ENCODE peak calls at places on chromosome 6, in seven cellular contexts. Y, F, I, P, T, X and D are unnamed samples.
A peak's percentile ranks its signal among the peaks of the same experiment; 100 is the strongest.

GRCh38 chr6:76852776-76853175 is 610.5 kb downstream of the HTR1B start:
- DNase-seq in Y (peak; percentile 63), F (no peak), I (peak; percentile 26), P (no peak), T (no peak), X (no peak), D (no peak)

GRCh38 chr6:134317471-134318131 is at the start of gene SGK1:
- DNase-seq in Y (no peak), F (no peak), I (peak; percentile 67), P (no peak), T (no peak), X (peak; percentile 72), D (peak; percentile 5)

GRCh38 chr6:97462031-97462430 is 179.0 kb upstream of the MMS22L start:
- DNase-seq in Y (no peak), F (no peak), I (no peak), P (no peak), T (no peak), X (no peak), D (no peak)

GRCh38 chr6:14466278-14466677 is 348.7 kb downstream of the CD83 start:
- DNase-seq in Y (no peak), F (no peak), I (peak; percentile 15), P (no peak), T (peak; percentile 37), X (no peak), D (no peak)

GRCh38 chr6:170150590-170150945 is 140.3 kb downstream of the DLL1 start:
- DNase-seq in Y (no peak), F (no peak), I (no peak), P (no peak), T (no peak), X (no peak), D (no peak)

GRCh38 chr6:46329568-46329967 is 158.8 kb upstream of the ENPP5 start:
- DNase-seq in Y (no peak), F (no peak), I (peak; percentile 75), P (no peak), T (no peak), X (no peak), D (no peak)

GRCh38 chr6:41937881-41938574 is 3.6 kb downstream of the CCND3 start:
- DNase-seq in Y (peak; percentile 96), F (peak; percentile 26), I (no peak), P (no peak), T (no peak), X (no peak), D (peak; percentile 65)

GRCh38 chr6:165910184-165910583 is 247.1 kb upstream of the PDE10A start:
- DNase-seq in Y (no peak), F (no peak), I (no peak), P (no peak), T (no peak), X (no peak), D (no peak)

GRCh38 chr6:30615958-30616810 is 859 bp downstream of the PPP1R10 start:
- DNase-seq in Y (peak; percentile 81), F (no peak), I (no peak), P (no peak), T (no peak), X (no peak), D (peak; percentile 41)

GRCh38 chr6:52994031-52994788 is 874 bp downstream of the GSTA4 start:
- DNase-seq in Y (no peak), F (no peak), I (peak; percentile 63), P (peak; percentile 52), T (no peak), X (peak; percentile 57), D (no peak)

GRCh38 chr6:90859612-90860011 is 272.7 kb upstream of the MAP3K7 start:
- DNase-seq in Y (peak; percentile 18), F (no peak), I (no peak), P (peak; percentile 38), T (no peak), X (no peak), D (no peak)

GRCh38 chr6:89993411-89993810 is 99.1 kb downstream of the GJA10 start:
- DNase-seq in Y (no peak), F (no peak), I (no peak), P (no peak), T (no peak), X (no peak), D (no peak)

GRCh38 chr6:56802570-56802969 is 152.3 kb upstream of the BEND6 start:
- DNase-seq in Y (no peak), F (no peak), I (peak; percentile 73), P (no peak), T (no peak), X (no peak), D (no peak)

GRCh38 chr6:143370972-143371371 is 79.5 kb downstream of the ADAT2 start:
- DNase-seq in Y (no peak), F (no peak), I (no peak), P (no peak), T (no peak), X (no peak), D (no peak)

GRCh38 chr6:73728548-73729205 is 32.7 kb downstream of the CD109 start:
- DNase-seq in Y (peak; percentile 78), F (no peak), I (no peak), P (no peak), T (no peak), X (no peak), D (no peak)

GRCh38 chr6:76682842-76683241 is 610.4 kb upstream of the IMPG1 start:
- DNase-seq in Y (peak; percentile 56), F (no peak), I (peak; percentile 13), P (no peak), T (no peak), X (no peak), D (no peak)

GRCh38 chr6:3526962-3527796 is 70.3 kb upstream of the SLC22A23 start:
- DNase-seq in Y (no peak), F (no peak), I (no peak), P (no peak), T (no peak), X (no peak), D (no peak)

GRCh38 chr6:8027965-8028651 is 36.1 kb downstream of the BLOC1S5 start:
- DNase-seq in Y (no peak), F (no peak), I (no peak), P (no peak), T (no peak), X (no peak), D (no peak)

GRCh38 chr6:44399991-44400390 is 12.5 kb downstream of the CDC5L start:
- DNase-seq in Y (no peak), F (no peak), I (no peak), P (no peak), T (no peak), X (no peak), D (no peak)

GRCh38 chr6:151862461-151862860 is 55.0 kb downstream of the ESR1 start:
- DNase-seq in Y (no peak), F (no peak), I (no peak), P (no peak), T (no peak), X (no peak), D (no peak)

GRCh38 chr6:15402401-15403045 is 156.7 kb downstream of the JARID2 start:
- DNase-seq in Y (no peak), F (no peak), I (no peak), P (no peak), T (no peak), X (no peak), D (no peak)

GRCh38 chr6:55941713-55942112 is 66.3 kb upstream of the BMP5 start:
- DNase-seq in Y (peak; percentile 38), F (no peak), I (peak; percentile 6), P (no peak), T (no peak), X (no peak), D (no peak)

GRCh38 chr6:160810238-160810637 is 108.2 kb downstream of the PLG start:
- DNase-seq in Y (no peak), F (no peak), I (no peak), P (no peak), T (no peak), X (no peak), D (no peak)

GRCh38 chr6:3228046-3228671 is 706 bp upstream of the TUBB2B start:
- DNase-seq in Y (peak; percentile 68), F (no peak), I (peak; percentile 67), P (peak; percentile 69), T (no peak), X (no peak), D (no peak)

GRCh38 chr6:43457643-43458042 is 2.3 kb upstream of the DLK2 start:
- DNase-seq in Y (no peak), F (no peak), I (no peak), P (no peak), T (no peak), X (no peak), D (no peak)

GRCh38 chr6:69422474-69422873 is 374.3 kb downstream of the LMBRD1 start:
- DNase-seq in Y (no peak), F (no peak), I (no peak), P (peak; percentile 16), T (no peak), X (no peak), D (no peak)

GRCh38 chr6:106446287-106446885 is 85.9 kb downstream of the CRYBG1 start:
- DNase-seq in Y (peak; percentile 66), F (no peak), I (peak; percentile 20), P (no peak), T (no peak), X (no peak), D (no peak)

GRCh38 chr6:94270040-94270689 is 850.8 kb upstream of the EPHA7 start:
- DNase-seq in Y (peak; percentile 40), F (no peak), I (peak; percentile 3), P (no peak), T (no peak), X (peak; percentile 16), D (no peak)

GRCh38 chr6:4316867-4317400 is 181.6 kb upstream of the ECI2 start:
- DNase-seq in Y (peak; percentile 74), F (no peak), I (peak; percentile 40), P (peak; percentile 23), T (peak; percentile 61), X (no peak), D (no peak)

GRCh38 chr6:27096834-27097511 is 150.5 kb upstream of the PRSS16 start:
- DNase-seq in Y (peak; percentile 95), F (no peak), I (peak; percentile 61), P (no peak), T (peak; percentile 7), X (peak; percentile 60), D (no peak)

GRCh38 chr6:1612902-1613301 is 3.2 kb downstream of the FOXC1 start:
- DNase-seq in Y (peak; percentile 46), F (no peak), I (peak; percentile 50), P (no peak), T (peak; percentile 56), X (no peak), D (no peak)

GRCh38 chr6:6890400-6890858 is 217.3 kb upstream of the RREB1 start:
- DNase-seq in Y (peak; percentile 80), F (no peak), I (peak; percentile 23), P (peak; percentile 61), T (no peak), X (peak; percentile 67), D (no peak)

GRCh38 chr6:80638222-80639055 is 532.0 kb downstream of the BCKDHB start:
- DNase-seq in Y (peak; percentile 22), F (no peak), I (peak; percentile 92), P (no peak), T (peak; percentile 56), X (no peak), D (no peak)

GRCh38 chr6:39095578-39095977 is 19.4 kb downstream of the SAYSD1 start:
- DNase-seq in Y (no peak), F (no peak), I (no peak), P (no peak), T (no peak), X (no peak), D (no peak)

GRCh38 chr6:38058022-38058421 is 238.5 kb downstream of the ZFAND3 start:
- DNase-seq in Y (no peak), F (no peak), I (peak; percentile 47), P (peak; percentile 34), T (no peak), X (no peak), D (no peak)

GRCh38 chr6:114989279-114989964 is 646.6 kb upstream of the HS3ST5 start:
- DNase-seq in Y (no peak), F (peak; percentile 8), I (no peak), P (no peak), T (no peak), X (no peak), D (no peak)

GRCh38 chr6:5337573-5337972 is 76.3 kb downstream of the FARS2 start:
- DNase-seq in Y (peak; percentile 35), F (no peak), I (peak; percentile 79), P (no peak), T (peak; percentile 46), X (no peak), D (no peak)

GRCh38 chr6:89999154-89999553 is 104.9 kb downstream of the GJA10 start:
- DNase-seq in Y (peak; percentile 20), F (no peak), I (peak; percentile 86), P (peak; percentile 73), T (no peak), X (peak; percentile 27), D (no peak)